ENCODE peak calls at places on chromosomes 3 and 15, in five cellular contexts. One of them, this sample, is unnamed.

GRCh38 chr15:60798821-60799220 is 319.9 kb upstream of the ICE2 start:
- DNase-seq in stimulated activated CD4-positive, alpha-beta T cell treated with anti-CD3 and anti-CD28 coated beads, Interleukin-4, amount 100 ng/mL, for 48 hours: peak; percentile 65
- DNase-seq in psoas muscle: no peak
- DNase-seq in WTC11: no peak
- DNase-seq in activated T-helper 1 cell treated with anti-CD3 and anti-CD28 coated beads, Interleukin-2, amount 50 U/mL, for 16 hours: peak; percentile 31
- DNase-seq in this sample: no peak

GRCh38 chr3:129602730-129603560 is 3.5 kb downstream of the PLXND1 start:
- DNase-seq in WTC11: peak; percentile 53
- DNase-seq in psoas muscle: peak; percentile 87
- DNase-seq in activated T-helper 1 cell treated with anti-CD3 and anti-CD28 coated beads, Interleukin-2, amount 50 U/mL, for 16 hours: no peak
- DNase-seq in stimulated activated CD4-positive, alpha-beta T cell treated with anti-CD3 and anti-CD28 coated beads, Interleukin-4, amount 100 ng/mL, for 48 hours: no peak
- DNase-seq in this sample: peak; percentile 93

GRCh38 chr3:85801955-85802354 is 843.2 kb downstream of the CADM2 start:
- DNase-seq in psoas muscle: no peak
- DNase-seq in stimulated activated CD4-positive, alpha-beta T cell treated with anti-CD3 and anti-CD28 coated beads, Interleukin-4, amount 100 ng/mL, for 48 hours: no peak
- DNase-seq in WTC11: peak; percentile 31
- DNase-seq in activated T-helper 1 cell treated with anti-CD3 and anti-CD28 coated beads, Interleukin-2, amount 50 U/mL, for 16 hours: no peak
- DNase-seq in this sample: peak; percentile 67

GRCh38 chr3:43695443-43695842 is 4.7 kb downstream of the ABHD5 start:
- DNase-seq in psoas muscle: no peak
- DNase-seq in WTC11: no peak
- DNase-seq in stimulated activated CD4-positive, alpha-beta T cell treated with anti-CD3 and anti-CD28 coated beads, Interleukin-4, amount 100 ng/mL, for 48 hours: no peak
- DNase-seq in activated T-helper 1 cell treated with anti-CD3 and anti-CD28 coated beads, Interleukin-2, amount 50 U/mL, for 16 hours: no peak
- DNase-seq in this sample: no peak

GRCh38 chr3:158420654-158421396 is 150.2 kb upstream of the MLF1 start:
- DNase-seq in psoas muscle: no peak
- DNase-seq in WTC11: no peak
- DNase-seq in stimulated activated CD4-positive, alpha-beta T cell treated with anti-CD3 and anti-CD28 coated beads, Interleukin-4, amount 100 ng/mL, for 48 hours: no peak
- DNase-seq in activated T-helper 1 cell treated with anti-CD3 and anti-CD28 coated beads, Interleukin-2, amount 50 U/mL, for 16 hours: no peak
- DNase-seq in this sample: no peak

GRCh38 chr15:96322401-96323249 is 7.9 kb upstream of the NR2F2 start:
- DNase-seq in activated T-helper 1 cell treated with anti-CD3 and anti-CD28 coated beads, Interleukin-2, amount 50 U/mL, for 16 hours: no peak
- DNase-seq in WTC11: peak; percentile 58
- DNase-seq in psoas muscle: peak; percentile 54
- DNase-seq in stimulated activated CD4-positive, alpha-beta T cell treated with anti-CD3 and anti-CD28 coated beads, Interleukin-4, amount 100 ng/mL, for 48 hours: no peak
- DNase-seq in this sample: peak; percentile 79

GRCh38 chr3:32018723-32019564 is 37.4 kb downstream of the ZNF860 start:
- DNase-seq in WTC11: no peak
- DNase-seq in psoas muscle: no peak
- DNase-seq in stimulated activated CD4-positive, alpha-beta T cell treated with anti-CD3 and anti-CD28 coated beads, Interleukin-4, amount 100 ng/mL, for 48 hours: no peak
- DNase-seq in activated T-helper 1 cell treated with anti-CD3 and anti-CD28 coated beads, Interleukin-2, amount 50 U/mL, for 16 hours: no peak
- DNase-seq in this sample: no peak

GRCh38 chr15:29687204-29687768 is 135.0 kb downstream of the TJP1 start:
- DNase-seq in WTC11: no peak
- DNase-seq in psoas muscle: no peak
- DNase-seq in activated T-helper 1 cell treated with anti-CD3 and anti-CD28 coated beads, Interleukin-2, amount 50 U/mL, for 16 hours: no peak
- DNase-seq in stimulated activated CD4-positive, alpha-beta T cell treated with anti-CD3 and anti-CD28 coated beads, Interleukin-4, amount 100 ng/mL, for 48 hours: no peak
- DNase-seq in this sample: no peak

GRCh38 chr15:63104727-63105126 is 16.9 kb upstream of the LACTB start:
- DNase-seq in psoas muscle: no peak
- DNase-seq in WTC11: no peak
- DNase-seq in activated T-helper 1 cell treated with anti-CD3 and anti-CD28 coated beads, Interleukin-2, amount 50 U/mL, for 16 hours: no peak
- DNase-seq in stimulated activated CD4-positive, alpha-beta T cell treated with anti-CD3 and anti-CD28 coated beads, Interleukin-4, amount 100 ng/mL, for 48 hours: no peak
- DNase-seq in this sample: no peak

GRCh38 chr15:68593341-68593740 is 14.5 kb downstream of the CORO2B start:
- DNase-seq in WTC11: no peak
- DNase-seq in stimulated activated CD4-positive, alpha-beta T cell treated with anti-CD3 and anti-CD28 coated beads, Interleukin-4, amount 100 ng/mL, for 48 hours: no peak
- DNase-seq in activated T-helper 1 cell treated with anti-CD3 and anti-CD28 coated beads, Interleukin-2, amount 50 U/mL, for 16 hours: no peak
- DNase-seq in psoas muscle: no peak
- DNase-seq in this sample: no peak

GRCh38 chr3:149494022-149494758 is 19.7 kb downstream of the TM4SF4 start:
- DNase-seq in activated T-helper 1 cell treated with anti-CD3 and anti-CD28 coated beads, Interleukin-2, amount 50 U/mL, for 16 hours: no peak
- DNase-seq in psoas muscle: no peak
- DNase-seq in stimulated activated CD4-positive, alpha-beta T cell treated with anti-CD3 and anti-CD28 coated beads, Interleukin-4, amount 100 ng/mL, for 48 hours: peak; percentile 23
- DNase-seq in WTC11: peak; percentile 82
- DNase-seq in this sample: peak; percentile 93

GRCh38 chr15:88015228-88015860 is 241.2 kb downstream of the NTRK3 start:
- DNase-seq in WTC11: no peak
- DNase-seq in activated T-helper 1 cell treated with anti-CD3 and anti-CD28 coated beads, Interleukin-2, amount 50 U/mL, for 16 hours: no peak
- DNase-seq in psoas muscle: no peak
- DNase-seq in stimulated activated CD4-positive, alpha-beta T cell treated with anti-CD3 and anti-CD28 coated beads, Interleukin-4, amount 100 ng/mL, for 48 hours: no peak
- DNase-seq in this sample: peak; percentile 66